ENCODE peak calls at places on chromosomes 4 and X, in seven cellular contexts. J is upper lobe of left lung, O is aorta, G is Peyer's patch, Y is upper lobe of right lung, I is GM23248, X is pancreas. S is an unnamed sample.

GRCh38 chr4:158850371-158850770 is 81.5 kb downstream of the FNIP2 start:
- DNase-seq in I (no peak), O (no peak), J (no peak), X (no peak), G (no peak), Y (no peak), S (no peak)

GRCh38 chr4:24722026-24722568 is 73.3 kb upstream of the SOD3 start:
- DNase-seq in J (no peak), G (no peak), I (no peak), X (no peak), Y (no peak), O (no peak), S (no peak)

GRCh38 chr4:23005691-23006090 is 313.0 kb downstream of the GBA3 start:
- DNase-seq in X (no peak), I (no peak), Y (no peak), G (no peak), O (no peak), J (no peak), S (no peak)

GRCh38 chrX:132858018-132858417 is 100.4 kb downstream of the HS6ST2 start:
- DNase-seq in O (no peak), X (no peak), J (no peak), Y (no peak), G (no peak), I (no peak), S (no peak)

GRCh38 chrX:5683996-5684395 is 544.7 kb downstream of the NLGN4X start:
- DNase-seq in J (no peak), X (no peak), O (no peak), Y (no peak), I (no peak), G (no peak), S (no peak)

GRCh38 chr4:33696066-33696465 is 2548.2 kb downstream of the ARAP2 start:
- DNase-seq in Y (no peak), J (no peak), I (peak; percentile 20), X (no peak), G (no peak), O (no peak), S (no peak)

GRCh38 chr4:114383721-114384120 is 214.9 kb upstream of the UGT8 start:
- DNase-seq in I (peak; percentile 92), O (no peak), G (no peak), X (no peak), Y (no peak), J (no peak), S (no peak)

GRCh38 chrX:29941292-29941691 is 274.1 kb upstream of the MAGEB2 start:
- DNase-seq in O (no peak), Y (no peak), I (no peak), J (no peak), X (no peak), G (no peak), S (no peak)

GRCh38 chrX:130401415-130402210 is at the start of gene RBMX2:
- DNase-seq in G (peak; percentile 81), Y (peak; percentile 89), O (peak; percentile 90), J (peak; percentile 95), I (peak; percentile 84), X (peak; percentile 57), S (peak; percentile 58)

GRCh38 chr4:173516621-173517612 is 13.1 kb downstream of the HAND2 start:
- DNase-seq in O (no peak), J (peak; percentile 79), I (no peak), Y (no peak), X (no peak), G (no peak), S (no peak)

GRCh38 chr4:110055014-110055768 is 142.5 kb downstream of the EGF start:
- DNase-seq in O (no peak), X (no peak), I (peak; percentile 19), G (no peak), J (no peak), Y (no peak), S (no peak)
- H3K27ac ChIP-seq in O (no peak overlapping the region), X (no peak overlapping the region), I (no peak overlapping the region), G (no peak overlapping the region), J (no peak overlapping the region), Y (no peak overlapping the region), S (no peak overlapping the region)

GRCh38 chrX:39852496-39852895 is 245.3 kb downstream of the BCOR start:
- DNase-seq in Y (no peak), X (no peak), O (no peak), G (no peak), J (no peak), I (no peak), S (no peak)

GRCh38 chrX:39854772-39855747 is 242.7 kb downstream of the BCOR start:
- DNase-seq in X (no peak), G (no peak), Y (no peak), O (no peak), J (no peak), I (no peak), S (peak; percentile 70)

GRCh38 chrX:39855748-39856129 is 242.0 kb downstream of the BCOR start:
- DNase-seq in Y (no peak), G (no peak), J (no peak), X (no peak), O (no peak), I (peak; percentile 62), S (peak; percentile 69)

GRCh38 chrX:39850630-39851152 is 247.1 kb downstream of the BCOR start:
- DNase-seq in Y (no peak), I (peak; percentile 52), X (no peak), G (no peak), J (no peak), O (no peak), S (no peak)

DNA sequence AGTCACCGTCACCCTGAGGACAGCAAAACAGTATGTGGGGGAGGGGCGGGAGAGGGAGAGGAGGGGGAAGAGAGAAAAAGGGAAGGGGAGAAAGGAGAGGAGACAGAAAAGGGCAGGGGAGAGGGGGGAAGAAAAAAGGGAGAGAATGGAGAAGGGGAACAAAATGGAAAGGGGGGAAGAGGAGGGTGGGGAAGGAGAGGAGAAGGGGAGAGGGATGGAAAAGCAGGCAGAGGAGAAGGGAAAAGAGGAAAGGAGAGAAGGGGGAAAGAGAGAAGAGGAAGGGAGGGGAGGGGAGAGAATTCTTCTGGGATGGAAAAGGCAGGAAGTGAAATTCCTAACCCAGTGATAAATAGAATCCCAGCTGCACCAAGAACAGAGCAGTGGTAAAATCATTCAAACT is 244.3 kb downstream of the BCOR start:
- DNase-seq in J (no peak), Y (no peak), I (no peak), X (no peak), O (no peak), G (no peak), S (no peak)
- H3K4me1 ChIP-seq in J (peaks cover 6% of the 10 kb centered on the region), Y (no peaks in the 10 kb centered on the region), I (peaks cover 11% of the 10 kb centered on the region), X (no peaks in the 10 kb centered on the region), O (no peaks in the 10 kb centered on the region), G (no peaks in the 10 kb centered on the region), S (peaks cover 32% of the 10 kb centered on the region)

GRCh38 chr4:185826381-185826780 is 14.4 kb upstream of the SORBS2 start:
- DNase-seq in I (no peak), Y (no peak), O (no peak), G (no peak), J (no peak), X (no peak), S (no peak)
- H3K27ac ChIP-seq in I (no peak overlapping the region), Y (no peak overlapping the region), O (no peak overlapping the region), G (no peak overlapping the region), J (no peak overlapping the region), X (peak overlapping the region; percentile 94), S (no peak overlapping the region)

GRCh38 chr4:6961496-6962210 is 52.0 kb downstream of the TBC1D14 start:
- DNase-seq in O (no peak), G (no peak), J (no peak), Y (no peak), X (no peak), I (no peak), S (no peak)
- H3K4me1 ChIP-seq in O (no peaks in the 10 kb centered on the region), G (no peaks in the 10 kb centered on the region), J (peaks cover 17% of the 10 kb centered on the region), Y (peaks cover 18% of the 10 kb centered on the region), X (peaks cover 35% of the 10 kb centered on the region), I (peaks cover 4% of the 10 kb centered on the region), S (no peaks in the 10 kb centered on the region)

DNA sequence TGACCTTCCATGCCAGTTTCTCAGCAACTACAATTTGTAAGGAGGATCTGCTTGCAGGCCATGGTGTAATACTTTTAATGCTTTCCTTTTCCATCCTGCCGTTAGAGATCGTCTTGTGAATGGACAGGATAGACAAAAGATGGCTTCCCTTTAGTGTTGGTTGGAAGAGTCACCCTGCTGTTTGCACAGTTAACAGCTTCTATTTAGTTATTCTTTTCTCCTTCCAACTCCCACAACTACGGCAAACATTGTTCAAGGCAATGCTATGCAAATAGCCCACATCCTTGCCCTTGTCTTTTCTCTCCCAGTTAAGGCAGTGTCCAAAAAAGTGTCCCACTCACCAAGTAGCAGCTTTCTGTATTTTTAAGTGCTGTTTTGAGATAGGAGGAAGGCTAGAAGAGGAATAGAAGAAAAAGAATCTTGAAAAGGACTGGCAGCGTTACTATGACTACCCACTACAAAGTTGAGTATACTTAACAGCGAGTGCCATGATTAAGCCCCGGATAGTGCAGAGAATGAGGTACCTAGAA is 12.1 kb upstream of the RUFY3 start:
- DNase-seq in Y (no peak), I (no peak), G (no peak), J (no peak), X (no peak), O (no peak), S (no peak)
- H3K27ac ChIP-seq in Y (peak overlapping the region; percentile 9), I (no peak overlapping the region), G (no peak overlapping the region), J (no peak overlapping the region), X (no peak overlapping the region), O (no peak overlapping the region), S (no peak overlapping the region)

DNA sequence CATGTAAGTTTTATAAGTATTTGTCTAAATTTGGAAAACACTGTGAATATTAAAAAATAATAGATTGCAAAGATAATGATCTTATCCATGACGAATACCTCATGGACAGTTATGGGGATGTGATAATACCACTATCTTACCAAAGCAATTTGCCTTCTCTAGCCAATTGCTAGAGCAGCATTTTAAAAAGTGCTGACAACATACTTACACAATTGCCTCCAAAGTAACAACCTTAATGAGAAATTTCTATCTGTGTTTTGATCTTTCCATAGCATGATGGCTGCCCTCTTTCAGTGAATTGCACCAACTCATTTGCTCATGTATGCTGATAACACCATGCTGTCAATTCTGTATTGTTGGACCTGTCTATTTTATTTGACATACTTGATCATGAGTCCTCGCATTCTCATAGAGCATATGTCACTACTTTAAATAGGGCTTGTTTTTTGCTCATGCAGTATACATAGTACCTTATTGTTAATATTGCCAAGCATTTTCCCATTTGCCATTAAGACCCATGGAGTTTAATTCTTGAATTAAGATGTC is 87.2 kb downstream of the MMRN1 start:
- DNase-seq in O (no peak), I (no peak), X (no peak), J (no peak), G (no peak), Y (no peak), S (no peak)
- H3K4me1 ChIP-seq in O (no peaks in the 10 kb centered on the region), I (no peaks in the 10 kb centered on the region), X (peaks cover 5% of the 10 kb centered on the region), J (no peaks in the 10 kb centered on the region), G (no peaks in the 10 kb centered on the region), Y (no peaks in the 10 kb centered on the region), S (no peaks in the 10 kb centered on the region)

DNA sequence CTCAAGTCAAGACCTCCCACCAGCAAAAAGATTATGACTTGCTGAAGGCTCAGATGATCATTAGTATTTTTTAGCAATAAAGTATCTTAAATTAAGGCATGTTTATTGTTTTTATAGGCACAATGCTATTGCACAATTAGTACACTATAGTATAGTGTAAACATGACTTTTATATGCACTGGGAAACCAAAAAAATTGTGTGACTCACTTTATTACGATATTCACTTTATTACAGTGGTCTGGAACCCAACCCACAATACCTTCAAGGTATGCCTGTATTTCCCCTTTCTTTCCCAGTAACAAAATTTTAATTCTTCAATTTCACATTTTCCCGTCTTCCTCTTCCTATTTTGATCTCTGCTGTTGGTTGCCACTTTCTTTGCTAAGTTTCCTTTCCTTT is 37.7 kb downstream of the ZCCHC12 start:
- DNase-seq in I (no peak), J (no peak), X (no peak), Y (no peak), G (no peak), O (no peak), S (no peak)
- H3K27ac ChIP-seq in I (no peak overlapping the region), J (no peak overlapping the region), X (no peak overlapping the region), Y (no peak overlapping the region), G (no peak overlapping the region), O (no peak overlapping the region), S (no peak overlapping the region)

GRCh38 chr4:112311516-112311915 is 14.3 kb downstream of the ALPK1 start:
- DNase-seq in G (no peak), X (no peak), Y (no peak), I (no peak), J (no peak), O (no peak), S (no peak)
- H3K4me1 ChIP-seq in G (no peaks in the 10 kb centered on the region), X (no peaks in the 10 kb centered on the region), Y (no peaks in the 10 kb centered on the region), I (no peaks in the 10 kb centered on the region), J (peaks cover 5% of the 10 kb centered on the region), O (no peaks in the 10 kb centered on the region), S (no peaks in the 10 kb centered on the region)

S was measured in effector memory CD4-positive, alpha-beta T cell.